ENCODE peak calls at places on chromosomes 4 and X, in five cellular contexts. S is mesothelial cell of epicardium; W is lower lobe of right lung; X is stimulated activated naive CD8-positive, alpha-beta T cell treated with anti-CD3 and anti-CD28 coated beads, Interleukin-15, amount 100 ng/mL, for 72 hours; Z is NCI-H2171. J is an unnamed sample.
A peak's percentile ranks its signal among the peaks of the same experiment; 100 is the strongest.

GRCh38 chr4:81607947-81608346 is 136.2 kb upstream of the RASGEF1B start:
- DNase-seq in S (no peak), W (no peak), X (no peak), Z (no peak), J (no peak)

GRCh38 chrX:17242470-17242869 is 132.5 kb upstream of the NHS start:
- DNase-seq in S (peak; percentile 66), W (no peak), X (peak; percentile 15), Z (peak; percentile 21), J (no peak)

GRCh38 chr4:38230121-38230728 is 270.0 kb downstream of the PTTG2 start:
- DNase-seq in S (no peak), W (no peak), X (no peak), Z (peak; percentile 33), J (no peak)

GRCh38 chr4:146159384-146160058 is 16.0 kb upstream of the LSM6 start:
- DNase-seq in S (no peak), W (no peak), X (no peak), Z (no peak), J (no peak)

GRCh38 chr4:3802571-3803474 is 36.6 kb downstream of the ADRA2C start:
- DNase-seq in S (no peak), W (peak; percentile 34), X (no peak), Z (no peak), J (no peak)

GRCh38 chrX:155086202-155086840 is 15.0 kb downstream of the BRCC3 start:
- DNase-seq in S (no peak), W (no peak), X (peak; percentile 24), Z (no peak), J (no peak)

GRCh38 chr4:100797791-100798190 is 280.0 kb upstream of the EMCN start:
- DNase-seq in S (no peak), W (no peak), X (no peak), Z (no peak), J (no peak)

GRCh38 chr4:163484906-163485305 is 9.6 kb upstream of the TMA16 start:
- DNase-seq in S (peak; percentile 57), W (no peak), X (peak; percentile 27), Z (no peak), J (no peak)

GRCh38 chr4:185086053-185086452 is 57.0 kb upstream of the SLC25A4 start:
- DNase-seq in S (no peak), W (no peak), X (no peak), Z (no peak), J (no peak)

GRCh38 chr4:151358266-151358665 is 32.9 kb upstream of the SH3D19 start:
- DNase-seq in S (no peak), W (no peak), X (no peak), Z (no peak), J (no peak)

GRCh38 chrX:26918633-26919032 is 544.5 kb downstream of the PPP4R3C start:
- DNase-seq in S (no peak), W (no peak), X (no peak), Z (no peak), J (no peak)

GRCh38 chr4:3384771-3385701 is 56.7 kb upstream of the HGFAC start:
- DNase-seq in S (no peak), W (peak; percentile 84), X (no peak), Z (no peak), J (peak; percentile 89)

GRCh38 chr4:40550900-40551546 is 78.6 kb downstream of the RBM47 start:
- DNase-seq in S (no peak), W (no peak), X (peak; percentile 20), Z (no peak), J (no peak)

GRCh38 chrX:134625315-134625718 is 33.0 kb downstream of the PLAC1 start:
- DNase-seq in S (no peak), W (no peak), X (no peak), Z (no peak), J (no peak)

GRCh38 chr4:14294611-14295010 is 667.1 kb upstream of the BOD1L1 start:
- DNase-seq in S (no peak), W (no peak), X (no peak), Z (no peak), J (no peak)

GRCh38 chr4:54495091-54495490 is 162.7 kb upstream of the KIT start:
- DNase-seq in S (no peak), W (no peak), X (no peak), Z (no peak), J (no peak)

GRCh38 chr4:186240452-186240847 is 13.1 kb downstream of the KLKB1 start:
- DNase-seq in S (no peak), W (no peak), X (no peak), Z (no peak), J (no peak)

GRCh38 chrX:87727615-87728014 is 210.0 kb downstream of the KLHL4 start:
- DNase-seq in S (no peak), W (no peak), X (no peak), Z (no peak), J (no peak)

GRCh38 chr4:35943606-35944005 is 300.7 kb downstream of the ARAP2 start:
- DNase-seq in S (no peak), W (no peak), X (no peak), Z (no peak), J (no peak)

GRCh38 chr4:112840061-112840460 is 203.1 kb downstream of the LARP7 start:
- DNase-seq in S (no peak), W (no peak), X (no peak), Z (no peak), J (no peak)

GRCh38 chrX:104195489-104196084 is 29.3 kb downstream of the FAM199X start:
- DNase-seq in S (no peak), W (no peak), X (no peak), Z (no peak), J (no peak)

GRCh38 chrX:37825225-37825842 is 22.0 kb downstream of the DYNLT3 start:
- DNase-seq in S (no peak), W (peak; percentile 36), X (peak; percentile 30), Z (no peak), J (no peak)

GRCh38 chr4:140856692-140857091 is 100.5 kb upstream of the TBC1D9 start:
- DNase-seq in S (no peak), W (no peak), X (no peak), Z (peak; percentile 49), J (no peak)

GRCh38 chrX:107700317-107700774 is 72.0 kb downstream of the PRPS1 start:
- DNase-seq in S (no peak), W (no peak), X (no peak), Z (no peak), J (no peak)

GRCh38 chr4:173489514-173489913 is 40.5 kb downstream of the HAND2 start:
- DNase-seq in S (no peak), W (no peak), X (no peak), Z (no peak), J (no peak)

GRCh38 chrX:41759817-41760216 is 35.8 kb downstream of the GPR82 start:
- DNase-seq in S (no peak), W (no peak), X (peak; percentile 5), Z (no peak), J (no peak)

GRCh38 chr4:15142201-15142600 is 139.9 kb downstream of the CPEB2 start:
- DNase-seq in S (no peak), W (no peak), X (no peak), Z (no peak), J (no peak)

GRCh38 chr4:25144870-25145481 is 15.3 kb downstream of the SEPSECS start:
- DNase-seq in S (no peak), W (no peak), X (no peak), Z (no peak), J (no peak)

GRCh38 chr4:21656832-21657231 is 291.7 kb downstream of the KCNIP4 start:
- DNase-seq in S (no peak), W (no peak), X (no peak), Z (no peak), J (no peak)

GRCh38 chr4:66949424-66949823 is 595.9 kb downstream of the CENPC start:
- DNase-seq in S (no peak), W (no peak), X (no peak), Z (no peak), J (no peak)

GRCh38 chrX:132539611-132540010 is 50.8 kb upstream of the MBNL3 start:
- DNase-seq in S (no peak), W (no peak), X (no peak), Z (no peak), J (no peak)

GRCh38 chr4:52552778-52553177 is 106.3 kb downstream of the USP46 start:
- DNase-seq in S (no peak), W (no peak), X (no peak), Z (no peak), J (no peak)

GRCh38 chrX:84865113-84865512 is 138.6 kb upstream of the APOOL start:
- DNase-seq in S (no peak), W (no peak), X (no peak), Z (no peak), J (no peak)

GRCh38 chr4:144504853-144505252 is 141.1 kb upstream of the HHIP start:
- DNase-seq in S (no peak), W (no peak), X (no peak), Z (no peak), J (no peak)

J was measured in left lung.